ENCODE peak calls at places on chromosome 1, in four cellular contexts. One of them, this sample, is unnamed.
A peak's percentile ranks its signal among the peaks of the same experiment; 100 is the strongest.

GRCh38 chr1:201724760-201725105 is 104.2 kb upstream of the IPO9 start:
- DNase-seq in tibial artery: peak; percentile 35
- DNase-seq in SJSA1: no peak
- DNase-seq in endothelial cell of umbilical vein: peak; percentile 56
- DNase-seq in this sample: peak; percentile 67

GRCh38 chr1:167221804-167222610 is 1.3 kb downstream of the POU2F1 start:
- DNase-seq in tibial artery: peak; percentile 80
- DNase-seq in SJSA1: no peak
- DNase-seq in endothelial cell of umbilical vein: peak; percentile 81
- DNase-seq in this sample: peak; percentile 82

GRCh38 chr1:100400332-100400933 is 48.1 kb downstream of the CDC14A start:
- DNase-seq in tibial artery: no peak
- DNase-seq in SJSA1: no peak
- DNase-seq in endothelial cell of umbilical vein: peak; percentile 72
- DNase-seq in this sample: no peak

GRCh38 chr1:180945151-180945550 is 32.5 kb downstream of the KIAA1614 start:
- DNase-seq in tibial artery: no peak
- DNase-seq in SJSA1: no peak
- DNase-seq in endothelial cell of umbilical vein: no peak
- DNase-seq in this sample: no peak

GRCh38 chr1:84506729-84507453 is 510 bp upstream of the GNG5 start:
- DNase-seq in tibial artery: no peak
- DNase-seq in SJSA1: no peak
- DNase-seq in endothelial cell of umbilical vein: no peak
- DNase-seq in this sample: no peak

GRCh38 chr1:203144661-203145060 is 17.1 kb downstream of the ADORA1 start:
- DNase-seq in tibial artery: no peak
- DNase-seq in SJSA1: no peak
- DNase-seq in endothelial cell of umbilical vein: no peak
- DNase-seq in this sample: peak; percentile 13

GRCh38 chr1:192826791-192827477 is 18.1 kb downstream of the RGS2 start:
- DNase-seq in tibial artery: no peak
- DNase-seq in SJSA1: no peak
- DNase-seq in endothelial cell of umbilical vein: peak; percentile 85
- DNase-seq in this sample: no peak

GRCh38 chr1:53754484-53755312 is 15.7 kb upstream of the GLIS1 start:
- DNase-seq in tibial artery: no peak
- DNase-seq in SJSA1: peak; percentile 60
- DNase-seq in endothelial cell of umbilical vein: peak; percentile 49
- DNase-seq in this sample: peak; percentile 93

GRCh38 chr1:42335809-42336518 is 929 bp upstream of the FOXJ3 start:
- DNase-seq in tibial artery: no peak
- DNase-seq in SJSA1: no peak
- DNase-seq in endothelial cell of umbilical vein: peak; percentile 39
- DNase-seq in this sample: peak; percentile 65

GRCh38 chr1:61518670-61519400 is 206.1 kb downstream of the TM2D1 start:
- DNase-seq in tibial artery: no peak
- DNase-seq in SJSA1: no peak
- DNase-seq in endothelial cell of umbilical vein: no peak
- DNase-seq in this sample: peak; percentile 11

GRCh38 chr1:223652436-223652901 is 13.0 kb downstream of the CAPN8 start:
- DNase-seq in tibial artery: no peak
- DNase-seq in SJSA1: no peak
- DNase-seq in endothelial cell of umbilical vein: no peak
- DNase-seq in this sample: no peak

GRCh38 chr1:182630586-182630985 is 26.4 kb upstream of the RGS16 start:
- DNase-seq in tibial artery: no peak
- DNase-seq in SJSA1: no peak
- DNase-seq in endothelial cell of umbilical vein: no peak
- DNase-seq in this sample: no peak

GRCh38 chr1:100360790-100361232 is 8.5 kb downstream of the CDC14A start:
- DNase-seq in tibial artery: no peak
- DNase-seq in SJSA1: no peak
- DNase-seq in endothelial cell of umbilical vein: peak; percentile 75
- DNase-seq in this sample: peak; percentile 36

GRCh38 chr1:58964428-58964827 is 180.6 kb upstream of the JUN start:
- DNase-seq in tibial artery: no peak
- DNase-seq in SJSA1: no peak
- DNase-seq in endothelial cell of umbilical vein: no peak
- DNase-seq in this sample: no peak

DNA sequence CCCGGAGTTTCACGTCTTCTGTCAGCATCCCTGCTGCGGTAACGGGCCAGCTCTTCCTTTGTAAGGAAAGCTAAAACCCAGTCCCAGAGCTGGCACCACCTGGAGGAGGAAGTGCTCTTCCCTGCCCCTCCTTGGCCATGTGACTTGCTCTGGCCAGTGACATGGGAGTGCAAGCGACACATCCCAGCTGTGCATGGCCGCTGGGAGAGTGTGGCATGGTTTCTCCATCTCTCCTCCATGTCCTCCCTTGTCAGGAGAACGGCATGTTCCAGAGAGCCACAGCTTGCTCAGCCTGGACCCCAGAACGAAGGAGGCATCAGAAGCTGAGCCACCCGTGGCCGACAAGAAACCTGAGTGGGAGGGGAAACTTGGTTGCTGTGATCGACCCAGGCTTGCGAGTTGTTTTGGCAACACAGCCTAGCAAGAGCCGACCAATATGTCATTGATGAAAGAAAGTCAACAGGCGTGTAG is 2.7 kb upstream of the PRXL2B start:
- DNase-seq in tibial artery: no peak
- DNase-seq in SJSA1: no peak
- DNase-seq in endothelial cell of umbilical vein: no peak
- DNase-seq in this sample: no peak
- H3K4me1 ChIP-seq in tibial artery: peaks cover 34% of the 10 kb centered on the region
- H3K4me1 ChIP-seq in SJSA1: peaks cover 18% of the 10 kb centered on the region
- H3K4me1 ChIP-seq in endothelial cell of umbilical vein: peaks cover 22% of the 10 kb centered on the region
- H3K4me1 ChIP-seq in this sample: peaks cover 4% of the 10 kb centered on the region

DNA sequence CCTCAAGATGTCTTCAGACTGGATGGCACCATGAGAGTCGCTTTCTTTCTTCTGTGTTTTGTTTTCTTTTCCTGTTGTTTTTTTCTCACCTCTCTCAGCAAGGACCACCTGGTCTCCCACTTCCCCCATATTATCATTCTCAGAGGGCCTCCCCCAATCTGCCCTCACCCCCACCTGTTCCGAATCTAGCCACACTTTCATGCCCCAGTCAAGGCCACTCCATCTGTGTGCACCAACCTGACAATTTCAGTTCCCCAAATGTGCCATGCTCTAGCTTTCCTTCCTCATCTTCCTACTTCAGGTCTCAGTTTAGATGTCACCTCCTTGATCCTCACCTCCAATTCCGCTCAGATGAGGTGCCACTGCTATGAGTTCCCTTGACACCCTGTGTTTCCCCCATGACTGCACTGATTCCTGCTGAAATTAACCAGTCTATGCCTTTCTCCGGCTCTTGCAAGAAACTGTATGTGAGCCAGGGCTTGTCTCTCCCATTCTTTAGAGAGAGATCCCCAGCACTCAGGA is 146.2 kb downstream of the PLPP3 start:
- DNase-seq in tibial artery: no peak
- DNase-seq in SJSA1: no peak
- DNase-seq in endothelial cell of umbilical vein: no peak
- DNase-seq in this sample: no peak
- H3K9me3 ChIP-seq in tibial artery: no peaks in the 10 kb centered on the region
- H3K9me3 ChIP-seq in SJSA1: no peaks in the 10 kb centered on the region
- H3K9me3 ChIP-seq in endothelial cell of umbilical vein: no peaks in the 10 kb centered on the region
- H3K9me3 ChIP-seq in this sample: no peaks in the 10 kb centered on the region

DNA sequence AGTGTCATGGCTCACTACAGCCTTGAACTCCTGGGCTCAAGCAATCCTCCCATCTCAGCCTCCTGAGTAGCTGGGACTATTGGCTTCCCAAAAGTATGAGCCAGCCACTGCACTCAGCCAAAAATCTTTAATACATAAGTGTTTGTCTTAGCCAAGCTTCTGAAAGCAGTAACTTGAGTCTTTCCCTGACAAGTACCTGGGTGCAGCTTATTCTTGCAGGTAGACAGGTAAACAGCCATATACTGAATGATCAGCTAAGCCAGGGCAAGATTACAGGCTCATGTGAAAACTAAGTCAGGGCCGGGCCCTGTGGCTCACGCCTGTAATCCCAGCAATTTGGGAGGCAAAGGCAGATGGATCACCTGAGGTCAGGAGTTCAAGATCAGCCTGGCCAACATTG is 7.8 kb downstream of the MEAF6 start:
- DNase-seq in tibial artery: no peak
- DNase-seq in SJSA1: no peak
- DNase-seq in endothelial cell of umbilical vein: no peak
- DNase-seq in this sample: no peak
- H3K36me3 ChIP-seq in tibial artery: peaks cover 24% of the 10 kb centered on the region
- H3K36me3 ChIP-seq in SJSA1: peaks cover 54% of the 10 kb centered on the region
- H3K36me3 ChIP-seq in endothelial cell of umbilical vein: peaks cover 13% of the 10 kb centered on the region
- H3K36me3 ChIP-seq in this sample: peaks cover 69% of the 10 kb centered on the region

DNA sequence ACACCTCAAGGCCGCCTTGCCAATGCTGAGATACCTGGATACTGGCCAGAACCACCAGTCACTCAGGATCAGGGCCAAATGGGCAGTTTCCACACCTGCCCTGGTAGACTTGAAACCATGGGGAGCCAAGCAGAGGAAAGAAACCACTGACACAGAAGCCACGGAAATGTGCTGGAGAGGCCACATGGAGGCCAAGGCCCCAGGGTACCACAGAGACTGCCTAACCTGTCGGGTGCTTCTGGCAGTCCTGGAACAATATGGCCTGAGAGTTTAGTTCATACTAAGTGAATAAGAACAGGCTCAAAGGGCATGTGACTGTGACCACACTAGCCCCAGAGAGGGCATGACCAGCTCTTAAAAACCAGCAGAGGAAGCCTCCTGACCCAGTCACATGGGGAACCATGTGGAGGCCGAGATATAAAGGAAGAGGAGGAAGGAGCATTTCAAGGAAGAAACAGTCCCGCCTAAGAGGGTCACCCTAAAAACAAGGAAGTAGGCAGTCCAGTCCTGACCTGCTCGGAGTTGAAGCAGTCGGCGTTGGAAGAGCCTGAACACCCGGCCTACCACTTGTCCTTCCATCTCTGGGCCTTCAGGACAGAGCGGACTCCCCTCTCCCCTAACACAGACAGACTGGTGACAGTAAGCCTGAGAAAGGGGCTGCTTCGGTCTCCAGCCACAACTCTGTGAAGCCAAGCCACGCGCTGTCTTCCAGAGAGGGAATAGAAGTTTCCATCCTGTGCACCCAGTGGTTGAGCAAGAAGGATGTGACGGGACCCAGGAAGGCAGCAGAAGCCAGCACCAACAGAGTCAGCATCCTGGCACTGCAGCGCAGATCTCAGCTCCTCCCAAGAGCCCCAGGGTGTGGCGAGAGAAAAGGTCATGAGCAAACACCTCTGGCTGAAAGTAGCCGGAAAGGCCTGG is at the start of gene DENND2D:
- DNase-seq in tibial artery: peak; percentile 74
- DNase-seq in SJSA1: no peak
- DNase-seq in endothelial cell of umbilical vein: no peak
- DNase-seq in this sample: no peak
- H3K4me1 ChIP-seq in tibial artery: peaks cover 35% of the 10 kb centered on the region
- H3K4me1 ChIP-seq in SJSA1: peaks cover 9% of the 10 kb centered on the region
- H3K4me1 ChIP-seq in endothelial cell of umbilical vein: peaks cover 3% of the 10 kb centered on the region
- H3K4me1 ChIP-seq in this sample: peaks cover 27% of the 10 kb centered on the region

GRCh38 chr1:228245111-228245510 is 37.3 kb downstream of the OBSCN start:
- DNase-seq in tibial artery: no peak
- DNase-seq in SJSA1: no peak
- DNase-seq in endothelial cell of umbilical vein: no peak
- DNase-seq in this sample: no peak

GRCh38 chr1:228240411-228241240 is 32.8 kb downstream of the OBSCN start:
- DNase-seq in tibial artery: no peak
- DNase-seq in SJSA1: no peak
- DNase-seq in endothelial cell of umbilical vein: no peak
- DNase-seq in this sample: no peak

GRCh38 chr1:228241259-228241658 is 33.4 kb downstream of the OBSCN start:
- DNase-seq in tibial artery: no peak
- DNase-seq in SJSA1: no peak
- DNase-seq in endothelial cell of umbilical vein: no peak
- DNase-seq in this sample: no peak

GRCh38 chr1:228243093-228243492 is 35.2 kb downstream of the OBSCN start:
- DNase-seq in tibial artery: no peak
- DNase-seq in SJSA1: no peak
- DNase-seq in endothelial cell of umbilical vein: no peak
- DNase-seq in this sample: no peak

DNA sequence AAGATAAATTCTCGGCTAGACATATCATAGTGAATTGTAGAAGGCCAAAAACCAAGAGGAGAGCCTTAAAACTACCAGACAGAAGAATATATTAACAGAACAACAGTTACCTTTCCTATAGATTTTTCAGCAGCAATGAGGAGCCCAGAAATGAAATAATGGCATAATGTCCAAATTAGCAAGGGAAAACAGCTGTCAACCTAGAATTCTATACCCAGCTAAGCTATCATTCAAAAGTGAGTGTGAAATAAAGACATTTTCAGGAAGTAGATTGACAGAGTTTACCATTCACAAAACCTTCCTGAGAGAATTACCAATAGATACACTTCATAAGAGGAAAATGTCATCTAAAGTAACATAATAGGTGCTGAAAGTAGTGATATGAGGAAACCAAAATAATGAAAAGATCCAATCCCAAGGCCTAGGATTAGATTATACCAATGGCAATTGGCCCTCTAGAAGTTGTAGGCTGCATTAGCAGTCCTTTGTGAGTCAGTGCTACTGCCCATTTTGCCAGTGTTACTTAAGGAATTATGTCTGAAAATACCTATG is 34.5 kb downstream of the OBSCN start:
- DNase-seq in tibial artery: no peak
- DNase-seq in SJSA1: no peak
- DNase-seq in endothelial cell of umbilical vein: no peak
- DNase-seq in this sample: no peak
- H3K9me3 ChIP-seq in tibial artery: peaks cover 5% of the 10 kb centered on the region
- H3K9me3 ChIP-seq in SJSA1: peaks cover 10% of the 10 kb centered on the region
- H3K9me3 ChIP-seq in endothelial cell of umbilical vein: no peaks in the 10 kb centered on the region
- H3K9me3 ChIP-seq in this sample: peaks cover 61% of the 10 kb centered on the region

DNA sequence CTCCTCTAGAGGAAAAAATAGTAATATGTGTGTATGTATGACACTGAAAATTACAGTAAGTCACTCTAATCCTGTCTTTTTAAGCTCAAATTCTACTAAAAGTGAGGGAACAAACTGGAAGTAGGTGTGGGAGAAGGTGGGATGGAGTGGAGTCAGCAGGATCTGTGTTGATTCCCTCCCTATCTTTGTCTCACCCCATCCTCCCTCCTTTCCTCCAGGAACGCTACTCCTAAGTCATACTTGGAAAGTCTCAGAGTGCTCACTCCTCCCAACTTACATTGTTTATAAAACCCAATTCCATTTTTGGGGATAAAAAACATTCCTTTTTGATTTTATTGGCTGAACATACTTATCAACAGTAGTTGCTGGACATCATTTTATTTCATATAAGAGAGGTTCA is 14.9 kb upstream of the NUP133 start:
- DNase-seq in tibial artery: no peak
- DNase-seq in SJSA1: no peak
- DNase-seq in endothelial cell of umbilical vein: no peak
- DNase-seq in this sample: no peak
- H3K36me3 ChIP-seq in tibial artery: peaks cover 42% of the 10 kb centered on the region
- H3K36me3 ChIP-seq in SJSA1: peaks cover 30% of the 10 kb centered on the region
- H3K36me3 ChIP-seq in endothelial cell of umbilical vein: peaks cover 4% of the 10 kb centered on the region
- H3K36me3 ChIP-seq in this sample: peaks cover 72% of the 10 kb centered on the region

GRCh38 chr1:241711326-241711725 is 59.2 kb downstream of the WDR64 start:
- DNase-seq in tibial artery: no peak
- DNase-seq in SJSA1: no peak
- DNase-seq in endothelial cell of umbilical vein: no peak
- DNase-seq in this sample: no peak
- H3K4me1 ChIP-seq in tibial artery: no peaks in the 10 kb centered on the region
- H3K4me1 ChIP-seq in SJSA1: peaks cover 9% of the 10 kb centered on the region
- H3K4me1 ChIP-seq in endothelial cell of umbilical vein: no peaks in the 10 kb centered on the region
- H3K4me1 ChIP-seq in this sample: peaks cover 22% of the 10 kb centered on the region